ENCODE peak calls at places on chromosome 4, in four cellular contexts. One of them, this sample, is unnamed.
A peak's percentile ranks its signal among the peaks of the same experiment; 100 is the strongest.

GRCh38 chr4:163448541-163449203 is 24.9 kb downstream of the TKTL2 start:
- DNase-seq in upper lobe of left lung: no peak
- DNase-seq in fibroblast of mammary gland: peak; percentile 26
- DNase-seq in heart right ventricle: no peak
- DNase-seq in this sample: peak; percentile 62

GRCh38 chr4:66178901-66179300 is 508.6 kb upstream of the EPHA5 start:
- DNase-seq in upper lobe of left lung: no peak
- DNase-seq in fibroblast of mammary gland: peak; percentile 0
- DNase-seq in heart right ventricle: no peak
- DNase-seq in this sample: no peak

GRCh38 chr4:173039617-173040176 is 128.9 kb upstream of the GALNT7 start:
- DNase-seq in upper lobe of left lung: no peak
- DNase-seq in fibroblast of mammary gland: no peak
- DNase-seq in heart right ventricle: no peak
- DNase-seq in this sample: no peak

GRCh38 chr4:111228874-111229273 is 606.0 kb upstream of the PITX2 start:
- DNase-seq in upper lobe of left lung: no peak
- DNase-seq in fibroblast of mammary gland: peak; percentile 37
- DNase-seq in heart right ventricle: no peak
- DNase-seq in this sample: peak; percentile 13

GRCh38 chr4:58411904-58412303 is 1301.7 kb upstream of the IGFBP7 start:
- DNase-seq in upper lobe of left lung: no peak
- DNase-seq in fibroblast of mammary gland: no peak
- DNase-seq in heart right ventricle: no peak
- DNase-seq in this sample: no peak

GRCh38 chr4:31040106-31040505 is 319.9 kb downstream of the PCDH7 start:
- DNase-seq in upper lobe of left lung: no peak
- DNase-seq in fibroblast of mammary gland: no peak
- DNase-seq in heart right ventricle: no peak
- DNase-seq in this sample: no peak

GRCh38 chr4:171281359-171281758 is 531.8 kb upstream of the GALNTL6 start:
- DNase-seq in upper lobe of left lung: no peak
- DNase-seq in fibroblast of mammary gland: no peak
- DNase-seq in heart right ventricle: no peak
- DNase-seq in this sample: no peak

GRCh38 chr4:109721033-109721432 is 8.8 kb downstream of the PLA2G12A start:
- DNase-seq in upper lobe of left lung: no peak
- DNase-seq in fibroblast of mammary gland: peak; percentile 72
- DNase-seq in heart right ventricle: no peak
- DNase-seq in this sample: no peak

GRCh38 chr4:109211671-109212070 is 90.8 kb downstream of the COL25A1 start:
- DNase-seq in upper lobe of left lung: no peak
- DNase-seq in fibroblast of mammary gland: no peak
- DNase-seq in heart right ventricle: no peak
- DNase-seq in this sample: peak; percentile 50

GRCh38 chr4:96154676-96155075 is 314.8 kb downstream of the PDHA2 start:
- DNase-seq in upper lobe of left lung: no peak
- DNase-seq in fibroblast of mammary gland: no peak
- DNase-seq in heart right ventricle: no peak
- DNase-seq in this sample: no peak

GRCh38 chr4:185524888-185525863 is 10.1 kb downstream of the PDLIM3 start:
- DNase-seq in upper lobe of left lung: no peak
- DNase-seq in fibroblast of mammary gland: no peak
- DNase-seq in heart right ventricle: no peak
- DNase-seq in this sample: peak; percentile 20

GRCh38 chr4:156906325-156906724 is 65.3 kb downstream of the PDGFC start:
- DNase-seq in upper lobe of left lung: no peak
- DNase-seq in fibroblast of mammary gland: no peak
- DNase-seq in heart right ventricle: no peak
- DNase-seq in this sample: no peak

GRCh38 chr4:38449506-38450174 is 214.4 kb upstream of the KLF3 start:
- DNase-seq in upper lobe of left lung: no peak
- DNase-seq in fibroblast of mammary gland: peak; percentile 7
- DNase-seq in heart right ventricle: no peak
- DNase-seq in this sample: no peak

GRCh38 chr4:74659576-74660411 is 134.5 kb downstream of the BTC start:
- DNase-seq in upper lobe of left lung: no peak
- DNase-seq in fibroblast of mammary gland: peak; percentile 100
- DNase-seq in heart right ventricle: no peak
- DNase-seq in this sample: peak; percentile 99

GRCh38 chr4:96407651-96408342 is 567.9 kb downstream of the PDHA2 start:
- DNase-seq in upper lobe of left lung: no peak
- DNase-seq in fibroblast of mammary gland: no peak
- DNase-seq in heart right ventricle: no peak
- DNase-seq in this sample: no peak

GRCh38 chr4:140408974-140409373 is 18.5 kb downstream of the CLGN start:
- DNase-seq in upper lobe of left lung: no peak
- DNase-seq in fibroblast of mammary gland: no peak
- DNase-seq in heart right ventricle: no peak
- DNase-seq in this sample: no peak

GRCh38 chr4:185504098-185505047 is 30.9 kb downstream of the PDLIM3 start:
- DNase-seq in upper lobe of left lung: peak; percentile 17
- DNase-seq in fibroblast of mammary gland: no peak
- DNase-seq in heart right ventricle: peak; percentile 81
- DNase-seq in this sample: peak; percentile 88

GRCh38 chr4:186726440-186727148 is 2.9 kb upstream of the FAT1 start:
- DNase-seq in upper lobe of left lung: peak; percentile 94
- DNase-seq in fibroblast of mammary gland: peak; percentile 61
- DNase-seq in heart right ventricle: peak; percentile 75
- DNase-seq in this sample: peak; percentile 83

GRCh38 chr4:170025523-170026252 is 507 bp downstream of the MFAP3L start:
- DNase-seq in upper lobe of left lung: no peak
- DNase-seq in fibroblast of mammary gland: peak; percentile 6
- DNase-seq in heart right ventricle: peak; percentile 27
- DNase-seq in this sample: no peak

GRCh38 chr4:76689079-76689817 is 208.7 kb downstream of the SOWAHB start:
- DNase-seq in upper lobe of left lung: peak; percentile 91
- DNase-seq in fibroblast of mammary gland: no peak
- DNase-seq in heart right ventricle: peak; percentile 48
- DNase-seq in this sample: peak; percentile 28

GRCh38 chr4:148445071-148445902 is 3.1 kb upstream of the NR3C2 start:
- DNase-seq in upper lobe of left lung: peak; percentile 94
- DNase-seq in fibroblast of mammary gland: no peak
- DNase-seq in heart right ventricle: peak; percentile 70
- DNase-seq in this sample: no peak

GRCh38 chr4:148834804-148835598 is 392.8 kb upstream of the NR3C2 start:
- DNase-seq in upper lobe of left lung: no peak
- DNase-seq in fibroblast of mammary gland: peak; percentile 47
- DNase-seq in heart right ventricle: no peak
- DNase-seq in this sample: peak; percentile 1

GRCh38 chr4:84239278-84239845 is 259.7 kb downstream of the NKX6-1 start:
- DNase-seq in upper lobe of left lung: no peak
- DNase-seq in fibroblast of mammary gland: no peak
- DNase-seq in heart right ventricle: no peak
- DNase-seq in this sample: no peak

GRCh38 chr4:93828830-93829530 is 427 bp downstream of the ATOH1 start:
- DNase-seq in upper lobe of left lung: peak; percentile 84
- DNase-seq in fibroblast of mammary gland: no peak
- DNase-seq in heart right ventricle: peak; percentile 11
- DNase-seq in this sample: no peak

GRCh38 chr4:173509031-173510001 is 20.7 kb downstream of the HAND2 start:
- DNase-seq in upper lobe of left lung: peak; percentile 82
- DNase-seq in fibroblast of mammary gland: peak; percentile 63
- DNase-seq in heart right ventricle: peak; percentile 72
- DNase-seq in this sample: peak; percentile 58

GRCh38 chr4:48129307-48130014 is 4.6 kb downstream of the TXK start:
- DNase-seq in upper lobe of left lung: peak; percentile 69
- DNase-seq in fibroblast of mammary gland: no peak
- DNase-seq in heart right ventricle: peak; percentile 33
- DNase-seq in this sample: no peak

GRCh38 chr4:173575482-173576152 is 45.6 kb upstream of the HAND2 start:
- DNase-seq in upper lobe of left lung: no peak
- DNase-seq in fibroblast of mammary gland: no peak
- DNase-seq in heart right ventricle: no peak
- DNase-seq in this sample: no peak

GRCh38 chr4:15234101-15234500 is 193.7 kb upstream of the C1QTNF7 start:
- DNase-seq in upper lobe of left lung: no peak
- DNase-seq in fibroblast of mammary gland: peak; percentile 94
- DNase-seq in heart right ventricle: no peak
- DNase-seq in this sample: peak; percentile 83

GRCh38 chr4:174100910-174101309 is 182.6 kb downstream of the FBXO8 start:
- DNase-seq in upper lobe of left lung: no peak
- DNase-seq in fibroblast of mammary gland: no peak
- DNase-seq in heart right ventricle: no peak
- DNase-seq in this sample: no peak

GRCh38 chr4:24476209-24476781 is 108.1 kb downstream of the DHX15 start:
- DNase-seq in upper lobe of left lung: no peak
- DNase-seq in fibroblast of mammary gland: peak; percentile 46
- DNase-seq in heart right ventricle: no peak
- DNase-seq in this sample: no peak

GRCh38 chr4:14478504-14478903 is 523.8 kb upstream of the CPEB2 start:
- DNase-seq in upper lobe of left lung: no peak
- DNase-seq in fibroblast of mammary gland: no peak
- DNase-seq in heart right ventricle: no peak
- DNase-seq in this sample: no peak

GRCh38 chr4:175971393-175972179 is 94.1 kb upstream of the WDR17 start:
- DNase-seq in upper lobe of left lung: no peak
- DNase-seq in fibroblast of mammary gland: no peak
- DNase-seq in heart right ventricle: no peak
- DNase-seq in this sample: no peak

GRCh38 chr4:120331486-120332281 is 265.0 kb upstream of the MAD2L1 start:
- DNase-seq in upper lobe of left lung: no peak
- DNase-seq in fibroblast of mammary gland: peak; percentile 36
- DNase-seq in heart right ventricle: no peak
- DNase-seq in this sample: no peak

GRCh38 chr4:19348746-19349145 is 903.0 kb upstream of the SLIT2 start:
- DNase-seq in upper lobe of left lung: no peak
- DNase-seq in fibroblast of mammary gland: peak; percentile 39
- DNase-seq in heart right ventricle: no peak
- DNase-seq in this sample: peak; percentile 21

GRCh38 chr4:7238300-7238960 is 46.1 kb downstream of the SORCS2 start:
- DNase-seq in upper lobe of left lung: no peak
- DNase-seq in fibroblast of mammary gland: peak; percentile 27
- DNase-seq in heart right ventricle: no peak
- DNase-seq in this sample: no peak
- TF ChIP-seq CTCF in upper lobe of left lung: no peak
- TF ChIP-seq CTCF in fibroblast of mammary gland: peak; percentile 31
- TF ChIP-seq CTCF in heart right ventricle: no peak
- TF ChIP-seq CTCF in this sample: no peak

DNA sequence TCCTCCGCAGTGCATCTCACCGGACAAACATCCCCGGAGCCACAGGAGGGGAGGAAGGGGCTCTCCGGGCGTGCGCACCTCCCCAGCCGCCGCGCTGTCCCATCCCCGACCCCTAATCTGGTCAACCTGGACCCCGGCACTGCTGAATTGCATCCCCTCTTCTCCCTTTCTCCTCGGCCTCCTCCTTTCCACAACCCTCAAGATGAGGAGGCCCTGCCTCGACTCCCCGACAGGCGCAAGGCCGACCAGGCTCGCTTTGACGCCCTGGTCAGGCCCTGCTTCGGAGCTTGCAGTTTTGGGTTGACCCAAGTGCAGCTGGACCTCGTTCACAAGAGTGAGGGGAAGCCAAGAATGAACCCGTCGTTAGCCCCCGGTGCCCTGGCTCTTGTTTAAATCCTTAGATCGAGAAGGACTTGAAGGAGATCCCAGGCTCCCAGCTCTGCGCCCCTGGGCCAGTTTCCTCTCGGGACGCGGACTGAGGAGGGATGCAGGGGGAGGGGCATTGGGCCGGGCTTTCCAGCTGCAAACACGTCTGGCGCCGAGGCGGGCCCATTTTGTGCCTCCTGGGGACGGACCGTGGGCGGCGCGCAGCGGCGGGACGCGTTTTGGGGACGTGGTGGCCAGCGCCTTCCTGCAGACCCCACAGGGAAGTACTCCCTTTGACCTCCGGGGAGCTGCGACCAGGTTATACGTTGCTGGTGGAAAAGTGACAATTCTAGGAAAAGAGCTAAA is 2.5 kb downstream of the PDGFRA start:
- DNase-seq in upper lobe of left lung: peak; percentile 86
- DNase-seq in fibroblast of mammary gland: peak; percentile 65
- DNase-seq in heart right ventricle: peak; percentile 74
- DNase-seq in this sample: peak; percentile 76
- H3K4me3 ChIP-seq in upper lobe of left lung: peak overlapping the region; percentile 60
- H3K4me3 ChIP-seq in fibroblast of mammary gland: peak overlapping the region; percentile 95
- H3K4me3 ChIP-seq in heart right ventricle: peak overlapping the region; percentile 62
- H3K4me3 ChIP-seq in this sample: peak overlapping the region; percentile 79

DNA sequence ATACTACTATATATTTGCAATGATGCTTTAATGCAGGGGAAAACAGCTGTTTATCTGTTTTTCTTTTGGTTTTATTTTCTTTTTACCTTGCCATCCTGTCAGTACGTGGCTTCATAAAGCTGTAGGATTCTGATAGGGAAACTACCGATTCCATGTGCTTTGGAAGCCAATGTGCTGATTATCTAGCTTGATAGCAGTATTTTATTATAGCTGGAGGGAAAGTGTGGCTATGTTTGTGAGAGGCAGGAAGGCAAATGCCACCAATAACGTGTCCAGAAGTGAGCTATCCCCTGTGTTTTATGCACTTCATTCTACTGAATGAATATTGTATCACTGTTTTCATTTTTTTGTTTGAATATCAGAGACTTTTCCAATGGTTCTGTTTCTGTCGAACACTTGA is 43.7 kb downstream of the IL15 start:
- DNase-seq in upper lobe of left lung: no peak
- DNase-seq in fibroblast of mammary gland: no peak
- DNase-seq in heart right ventricle: no peak
- DNase-seq in this sample: no peak
- TF ChIP-seq CTCF in upper lobe of left lung: no peak
- TF ChIP-seq CTCF in fibroblast of mammary gland: no peak
- TF ChIP-seq CTCF in heart right ventricle: no peak
- TF ChIP-seq CTCF in this sample: no peak

GRCh38 chr4:183721207-183722081 is 62.4 kb downstream of the TRAPPC11 start:
- DNase-seq in upper lobe of left lung: peak; percentile 93
- DNase-seq in fibroblast of mammary gland: peak; percentile 63
- DNase-seq in heart right ventricle: peak; percentile 83
- DNase-seq in this sample: peak; percentile 55

GRCh38 chr4:183722738-183723560 is 63.9 kb downstream of the TRAPPC11 start:
- DNase-seq in upper lobe of left lung: peak; percentile 95
- DNase-seq in fibroblast of mammary gland: peak; percentile 4
- DNase-seq in heart right ventricle: peak; percentile 75
- DNase-seq in this sample: peak; percentile 27

GRCh38 chr4:183728223-183729068 is 69.4 kb downstream of the TRAPPC11 start:
- DNase-seq in upper lobe of left lung: peak; percentile 49
- DNase-seq in fibroblast of mammary gland: no peak
- DNase-seq in heart right ventricle: no peak
- DNase-seq in this sample: no peak

GRCh38 chr4:183727482-183727881 is 68.4 kb downstream of the TRAPPC11 start:
- DNase-seq in upper lobe of left lung: no peak
- DNase-seq in fibroblast of mammary gland: no peak
- DNase-seq in heart right ventricle: no peak
- DNase-seq in this sample: no peak

GRCh38 chr4:183723561-183724228 is 64.6 kb downstream of the TRAPPC11 start:
- DNase-seq in upper lobe of left lung: no peak
- DNase-seq in fibroblast of mammary gland: no peak
- DNase-seq in heart right ventricle: no peak
- DNase-seq in this sample: no peak
- H3K4me3 ChIP-seq in upper lobe of left lung: no peak overlapping the region
- H3K4me3 ChIP-seq in fibroblast of mammary gland: no peak overlapping the region
- H3K4me3 ChIP-seq in heart right ventricle: no peak overlapping the region
- H3K4me3 ChIP-seq in this sample: no peak overlapping the region

GRCh38 chr4:36288727-36289126 is 7.3 kb downstream of the DTHD1 start:
- DNase-seq in upper lobe of left lung: no peak
- DNase-seq in fibroblast of mammary gland: no peak
- DNase-seq in heart right ventricle: no peak
- DNase-seq in this sample: no peak
- TF ChIP-seq CTCF in upper lobe of left lung: no peak
- TF ChIP-seq CTCF in fibroblast of mammary gland: no peak
- TF ChIP-seq CTCF in heart right ventricle: no peak
- TF ChIP-seq CTCF in this sample: no peak

GRCh38 chr4:79678472-79679202 is 270.6 kb upstream of the GK2 start:
- DNase-seq in upper lobe of left lung: no peak
- DNase-seq in fibroblast of mammary gland: no peak
- DNase-seq in heart right ventricle: no peak
- DNase-seq in this sample: peak; percentile 88
- H3K4me3 ChIP-seq in upper lobe of left lung: no peak overlapping the region
- H3K4me3 ChIP-seq in fibroblast of mammary gland: no peak overlapping the region
- H3K4me3 ChIP-seq in heart right ventricle: no peak overlapping the region
- H3K4me3 ChIP-seq in this sample: no peak overlapping the region

This sample was measured in fibroblast of villous mesenchyme.